ENCODE peak calls at places on chromosomes 3 and 15, in five cellular contexts. One of them, this sample, is unnamed.

GRCh38 chr3:12328132-12328915 is 39.5 kb downstream of the PPARG start:
- ATAC-seq in GM12878: peak; percentile 26
- ATAC-seq in upper lobe of left lung: no peak
- ATAC-seq in K562: no peak
- ATAC-seq in HepG2: no peak
- ATAC-seq in this sample: no peak

GRCh38 chr15:67009576-67010569 is 55.5 kb upstream of the SMAD3 start:
- ATAC-seq in GM12878: peak; percentile 64
- ATAC-seq in upper lobe of left lung: no peak
- ATAC-seq in K562: no peak
- ATAC-seq in HepG2: peak; percentile 62
- ATAC-seq in this sample: no peak

GRCh38 chr3:42387802-42388651 is 22.4 kb downstream of the LYZL4 start:
- ATAC-seq in GM12878: no peak
- ATAC-seq in upper lobe of left lung: no peak
- ATAC-seq in K562: no peak
- ATAC-seq in HepG2: no peak
- ATAC-seq in this sample: no peak

GRCh38 chr3:62940763-62941632 is 65.8 kb upstream of the CADPS start:
- ATAC-seq in GM12878: no peak
- ATAC-seq in upper lobe of left lung: no peak
- ATAC-seq in K562: peak; percentile 31
- ATAC-seq in HepG2: no peak
- ATAC-seq in this sample: no peak

GRCh38 chr3:195258449-195259145 is 12.4 kb downstream of the XXYLT1 start:
- ATAC-seq in GM12878: peak; percentile 1
- ATAC-seq in upper lobe of left lung: no peak
- ATAC-seq in K562: peak; percentile 13
- ATAC-seq in HepG2: peak; percentile 52
- ATAC-seq in this sample: no peak

GRCh38 chr15:97991972-97992541 is 31.6 kb downstream of the ARRDC4 start:
- ATAC-seq in GM12878: no peak
- ATAC-seq in upper lobe of left lung: peak; percentile 15
- ATAC-seq in K562: no peak
- ATAC-seq in HepG2: no peak
- ATAC-seq in this sample: no peak

GRCh38 chr3:71232175-71232679 is 351.3 kb downstream of the FOXP1 start:
- ATAC-seq in GM12878: no peak
- ATAC-seq in upper lobe of left lung: no peak
- ATAC-seq in K562: no peak
- ATAC-seq in HepG2: no peak
- ATAC-seq in this sample: no peak

GRCh38 chr3:13600950-13601691 is 52.2 kb downstream of the FBLN2 start:
- ATAC-seq in GM12878: no peak
- ATAC-seq in upper lobe of left lung: no peak
- ATAC-seq in K562: no peak
- ATAC-seq in HepG2: no peak
- ATAC-seq in this sample: no peak

GRCh38 chr15:97490429-97490828 is 470.1 kb upstream of the ARRDC4 start:
- ATAC-seq in GM12878: no peak
- ATAC-seq in upper lobe of left lung: no peak
- ATAC-seq in K562: no peak
- ATAC-seq in HepG2: no peak
- ATAC-seq in this sample: no peak

GRCh38 chr3:58492385-58492970 is 582 bp downstream of the KCTD6 start:
- ATAC-seq in GM12878: peak; percentile 37
- ATAC-seq in upper lobe of left lung: no peak
- ATAC-seq in K562: no peak
- ATAC-seq in HepG2: no peak
- ATAC-seq in this sample: no peak

GRCh38 chr15:99475754-99476412 is 89.9 kb upstream of the MEF2A start:
- ATAC-seq in GM12878: no peak
- ATAC-seq in upper lobe of left lung: no peak
- ATAC-seq in K562: no peak
- ATAC-seq in HepG2: no peak
- ATAC-seq in this sample: no peak

GRCh38 chr3:171556574-171557145 is 96.5 kb upstream of the TNIK start:
- ATAC-seq in GM12878: peak; percentile 59
- ATAC-seq in upper lobe of left lung: no peak
- ATAC-seq in K562: peak; percentile 36
- ATAC-seq in HepG2: no peak
- ATAC-seq in this sample: no peak

GRCh38 chr3:171557173-171557572 is 97.0 kb upstream of the TNIK start:
- ATAC-seq in GM12878: no peak
- ATAC-seq in upper lobe of left lung: no peak
- ATAC-seq in K562: no peak
- ATAC-seq in HepG2: no peak
- ATAC-seq in this sample: no peak

GRCh38 chr3:171553085-171553484 is 92.9 kb upstream of the TNIK start:
- ATAC-seq in GM12878: no peak
- ATAC-seq in upper lobe of left lung: no peak
- ATAC-seq in K562: no peak
- ATAC-seq in HepG2: no peak
- ATAC-seq in this sample: no peak

GRCh38 chr3:171558183-171558696 is 98.0 kb upstream of the TNIK start:
- ATAC-seq in GM12878: no peak
- ATAC-seq in upper lobe of left lung: no peak
- ATAC-seq in K562: no peak
- ATAC-seq in HepG2: no peak
- ATAC-seq in this sample: no peak

GRCh38 chr3:171556133-171556532 is 95.9 kb upstream of the TNIK start:
- ATAC-seq in GM12878: peak; percentile 58
- ATAC-seq in upper lobe of left lung: no peak
- ATAC-seq in K562: peak; percentile 86
- ATAC-seq in HepG2: no peak
- ATAC-seq in this sample: no peak
- TF ChIP-seq POLR2AphosphoS5 in GM12878: no peak
- TF ChIP-seq POLR2AphosphoS5 in upper lobe of left lung: no peak
- TF ChIP-seq POLR2AphosphoS5 in K562: no peak
- TF ChIP-seq POLR2AphosphoS5 in HepG2: no peak
- TF ChIP-seq POLR2AphosphoS5 in this sample: no peak

GRCh38 chr3:149941946-149942345 is 28.7 kb downstream of the PFN2 start:
- ATAC-seq in GM12878: no peak
- ATAC-seq in upper lobe of left lung: no peak
- ATAC-seq in K562: no peak
- ATAC-seq in HepG2: no peak
- ATAC-seq in this sample: no peak
- H3K4me1 ChIP-seq in GM12878: no peaks in the 10 kb centered on the region
- H3K4me1 ChIP-seq in upper lobe of left lung: peaks cover 1% of the 10 kb centered on the region
- H3K4me1 ChIP-seq in K562: no peaks in the 10 kb centered on the region
- H3K4me1 ChIP-seq in HepG2: no peaks in the 10 kb centered on the region
- H3K4me1 ChIP-seq in this sample: no peaks in the 10 kb centered on the region

GRCh38 chr15:75712668-75713337 is at the start of gene CSPG4:
- ATAC-seq in GM12878: peak; percentile 27
- ATAC-seq in upper lobe of left lung: no peak
- ATAC-seq in K562: peak; percentile 88
- ATAC-seq in HepG2: peak; percentile 72
- ATAC-seq in this sample: peak; percentile 84
- TF ChIP-seq EP300 in GM12878: no peak
- TF ChIP-seq EP300 in upper lobe of left lung: no peak
- TF ChIP-seq EP300 in K562: no peak
- TF ChIP-seq EP300 in HepG2: no peak
- TF ChIP-seq EP300 in this sample: no peak

GRCh38 chr3:60841355-60841754 is 409.9 kb downstream of the FHIT start:
- ATAC-seq in GM12878: no peak
- ATAC-seq in upper lobe of left lung: no peak
- ATAC-seq in K562: no peak
- ATAC-seq in HepG2: peak; percentile 95
- ATAC-seq in this sample: no peak
- TF ChIP-seq POLR2AphosphoS5 in GM12878: no peak
- TF ChIP-seq POLR2AphosphoS5 in upper lobe of left lung: no peak
- TF ChIP-seq POLR2AphosphoS5 in K562: no peak
- TF ChIP-seq POLR2AphosphoS5 in HepG2: no peak
- TF ChIP-seq POLR2AphosphoS5 in this sample: no peak

GRCh38 chr3:187734841-187735240 is 10.4 kb downstream of the BCL6 start:
- ATAC-seq in GM12878: no peak
- ATAC-seq in upper lobe of left lung: no peak
- ATAC-seq in K562: no peak
- ATAC-seq in HepG2: no peak
- ATAC-seq in this sample: no peak
- H3K4me1 ChIP-seq in GM12878: no peaks in the 10 kb centered on the region
- H3K4me1 ChIP-seq in upper lobe of left lung: peaks cover 21% of the 10 kb centered on the region
- H3K4me1 ChIP-seq in K562: peaks cover 37% of the 10 kb centered on the region
- H3K4me1 ChIP-seq in HepG2: peaks cover 48% of the 10 kb centered on the region
- H3K4me1 ChIP-seq in this sample: peaks cover 18% of the 10 kb centered on the region